ENCODE peak calls at places on chromosomes 4 and X, in nine cellular contexts. B is tibial nerve, O is fibroblast of pulmonary artery, L is GM13976, Z is endothelial cell, T is left ventricle myocardium inferior, A is Peyer's patch, Y is AG10803, R is WTC11. C is an unnamed sample.

GRCh38 chr4:164871673-164872072 is 5.3 kb upstream of the APELA start:
- DNase-seq in B (no peak), O (no peak), L (no peak), Z (no peak), T (no peak), A (no peak), Y (no peak), R (no peak), C (no peak)

GRCh38 chr4:68344049-68344448 is 5.8 kb downstream of the YTHDC1 start:
- DNase-seq in B (no peak), O (no peak), L (no peak), Z (no peak), T (no peak), A (no peak), Y (no peak), R (no peak), C (no peak)

GRCh38 chr4:47598320-47598719 is 113.2 kb downstream of the ATP10D start:
- DNase-seq in B (no peak), O (peak), L (no peak), Z (no peak), T (no peak), A (no peak), Y (no peak), R (no peak), C (no peak)

GRCh38 chrX:48611703-48612102 is 14.4 kb downstream of the WDR13 start:
- DNase-seq in B (no peak), O (no peak), L (no peak), Z (no peak), T (no peak), A (no peak), Y (no peak), R (no peak), C (no peak)

GRCh38 chr4:112213091-112213490 is 18.5 kb upstream of the AP1AR start:
- DNase-seq in B (no peak), O (no peak), L (no peak), Z (no peak), T (no peak), A (peak), Y (peak), R (no peak), C (no peak)

GRCh38 chrX:129123795-129124194 is 399.5 kb downstream of the SMARCA1 start:
- DNase-seq in B (no peak), O (no peak), L (no peak), Z (no peak), T (no peak), A (no peak), Y (no peak), R (no peak), C (no peak)

GRCh38 chrX:22220941-22221340 is 51.8 kb upstream of the CBLL2 start:
- DNase-seq in B (no peak), O (peak), L (no peak), Z (no peak), T (no peak), A (no peak), Y (peak), R (no peak), C (no peak)

GRCh38 chr4:24856586-24856985 is 56.3 kb downstream of the CCDC149 start:
- DNase-seq in B (no peak), O (peak), L (peak), Z (no peak), T (no peak), A (no peak), Y (peak), R (no peak), C (no peak)

GRCh38 chrX:39762266-39762841 is 335.4 kb downstream of the BCOR start:
- DNase-seq in B (no peak), O (peak), L (no peak), Z (no peak), T (no peak), A (no peak), Y (no peak), R (no peak), C (no peak)

GRCh38 chr4:126991965-126992364 is 640.8 kb upstream of the INTU start:
- DNase-seq in B (no peak), O (peak), L (no peak), Z (no peak), T (no peak), A (no peak), Y (peak), R (no peak), C (no peak)

GRCh38 chr4:26235500-26235899 is 85.3 kb upstream of the RBPJ start:
- DNase-seq in B (peak), O (peak), L (no peak), Z (no peak), T (peak), A (no peak), Y (peak), R (no peak), C (no peak)

GRCh38 chr4:98601719-98602118 is 56.7 kb downstream of the TSPAN5 start:
- DNase-seq in B (no peak), O (peak), L (no peak), Z (no peak), T (no peak), A (no peak), Y (no peak), R (no peak), C (peak)

GRCh38 chr4:132266374-132266773 is 882.7 kb upstream of the PCDH10 start:
- DNase-seq in B (no peak), O (no peak), L (no peak), Z (no peak), T (no peak), A (no peak), Y (no peak), R (no peak), C (no peak)

GRCh38 chrX:133085785-133086184 is 11.1 kb downstream of the USP26 start:
- DNase-seq in B (no peak), O (no peak), L (no peak), Z (no peak), T (no peak), A (no peak), Y (no peak), R (no peak), C (no peak)

GRCh38 chr4:113683143-113683542 is 78.4 kb downstream of the CAMK2D start:
- DNase-seq in B (no peak), O (no peak), L (peak), Z (no peak), T (no peak), A (no peak), Y (no peak), R (no peak), C (peak)

GRCh38 chrX:13254076-13254785 is 65.6 kb downstream of the ATXN3L start:
- DNase-seq in B (no peak), O (peak), L (no peak), Z (no peak), T (no peak), A (no peak), Y (peak), R (no peak), C (peak)
- TF ChIP-seq CTCF in B (no peak), O (peak), L (peak), Z (no peak), T (no peak), A (no peak), Y (no peak), R (no peak), C (no peak)

GRCh38 chrX:108001218-108001814 is 19.1 kb upstream of the TEX13B start:
- DNase-seq in B (no peak), O (peak), L (no peak), Z (no peak), T (no peak), A (no peak), Y (peak), R (no peak), C (peak)
- TF ChIP-seq CTCF in B (no peak), O (peak), L (peak), Z (no peak), T (peak), A (peak), Y (peak), R (no peak), C (peak)

GRCh38 chrX:16138108-16138427 is 14.7 kb downstream of the GRPR start:
- DNase-seq in B (no peak), O (peak), L (no peak), Z (no peak), T (no peak), A (no peak), Y (no peak), R (no peak), C (no peak)
- TF ChIP-seq CTCF in B (no peak), O (peak), L (peak), Z (no peak), T (peak), A (no peak), Y (no peak), R (no peak), C (no peak)

GRCh38 chr4:170008801-170009200 is 17.4 kb downstream of the MFAP3L start:
- DNase-seq in B (no peak), O (no peak), L (no peak), Z (no peak), T (no peak), A (no peak), Y (no peak), R (no peak), C (no peak)
- TF ChIP-seq CTCF in B (no peak), O (no peak), L (no peak), Z (no peak), T (no peak), A (no peak), Y (no peak), R (no peak), C (no peak)

GRCh38 chr4:2712261-2712842 is 43.8 kb downstream of the TNIP2 start:
- DNase-seq in B (no peak), O (peak), L (no peak), Z (peak), T (no peak), A (peak), Y (no peak), R (no peak), C (no peak)
- TF ChIP-seq CTCF in B (no peak), O (peak), L (no peak), Z (peak), T (peak), A (no peak), Y (no peak), R (no peak), C (no peak)

DNA sequence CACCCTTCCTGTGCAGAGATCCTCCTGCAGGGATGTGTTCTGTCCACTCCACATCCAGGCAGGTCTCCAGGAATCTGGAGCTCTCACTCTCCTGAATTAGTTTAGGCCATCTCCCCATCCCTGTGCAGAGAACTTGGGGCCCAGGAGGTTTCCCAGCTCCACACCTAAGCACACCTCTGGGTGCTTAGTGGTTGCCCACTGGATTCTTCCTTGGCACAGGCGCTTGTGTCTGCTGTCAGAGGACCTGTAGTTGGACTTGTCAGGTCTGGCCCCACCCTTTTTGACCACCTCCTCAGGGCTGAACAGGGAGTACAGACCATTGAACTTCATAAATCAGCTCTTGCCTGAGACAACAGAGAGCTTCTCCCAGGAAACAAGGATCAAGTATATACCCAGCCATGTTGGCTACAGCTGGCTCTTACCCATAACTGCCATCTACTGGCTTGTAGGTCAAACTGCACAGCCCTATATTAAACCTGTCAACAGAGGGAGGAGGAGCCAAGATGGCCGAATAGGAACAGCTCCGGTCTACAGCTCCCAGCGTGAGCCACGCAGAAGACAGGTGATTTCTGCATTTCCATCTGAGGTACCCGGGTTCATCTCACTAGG is 275.5 kb downstream of the PPARGC1A start:
- DNase-seq in B (no peak), O (peak), L (peak), Z (no peak), T (no peak), A (no peak), Y (peak), R (no peak), C (peak)
- TF ChIP-seq CTCF in B (no peak), O (peak), L (peak), Z (no peak), T (peak), A (peak), Y (peak), R (peak), C (no peak)

DNA sequence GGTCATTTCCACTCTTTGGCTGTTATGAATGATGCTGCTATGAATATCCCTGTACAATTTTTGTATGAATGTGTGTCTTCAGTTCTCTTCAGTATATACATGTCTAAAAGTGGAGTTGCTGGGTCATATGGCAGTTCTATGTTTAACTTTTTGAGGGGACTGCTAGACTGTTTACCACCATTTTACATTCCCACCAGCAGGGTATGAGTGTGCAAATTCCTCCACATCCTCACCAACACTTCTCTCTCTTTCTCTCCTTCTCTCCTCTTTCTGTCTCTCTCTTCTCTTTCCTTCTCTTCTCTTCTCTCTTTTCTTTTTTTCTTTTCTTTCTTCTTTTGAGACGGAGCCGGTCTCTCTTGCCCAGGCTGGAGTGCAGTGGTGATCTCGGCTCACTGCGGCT is 7.8 kb downstream of the WWC2 start:
- DNase-seq in B (no peak), O (no peak), L (no peak), Z (no peak), T (no peak), A (no peak), Y (no peak), R (no peak), C (no peak)
- TF ChIP-seq CTCF in B (no peak), O (peak), L (no peak), Z (no peak), T (no peak), A (no peak), Y (peak), R (no peak), C (no peak)